ENCODE peak calls at places on chromosomes 11 and 22, in eight cellular contexts. C is esophagus squamous epithelium; V is CD8-positive, alpha-beta T cell; P is thoracic aorta; E is AG09309; Q is astrocyte; K is GM13977; Z is fibroblast of pulmonary artery. X is an unnamed sample.

GRCh38 chr22:35258144-35258988 is 1.1 kb downstream of the HMGXB4 start:
- DNase-seq in C (no peak), V (no peak), P (no peak), E (no peak), Q (peak), K (no peak), Z (peak), X (no peak)

GRCh38 chr11:103326070-103326794 is 217.0 kb downstream of the DYNC2H1 start:
- DNase-seq in C (no peak), V (no peak), P (no peak), E (peak), Q (peak), K (peak), Z (peak), X (no peak)

GRCh38 chr22:16917144-16918003 is 90.6 kb downstream of the GAB4 start:
- DNase-seq in C (no peak), V (peak), P (no peak), E (no peak), Q (no peak), K (peak), Z (peak), X (peak)

GRCh38 chr22:41862530-41863266 is 29.8 kb downstream of the SREBF2 start:
- DNase-seq in C (no peak), V (no peak), P (no peak), E (no peak), Q (peak), K (peak), Z (no peak), X (no peak)

GRCh38 chr11:130369141-130369691 is 54.5 kb upstream of the ZBTB44 start:
- DNase-seq in C (no peak), V (no peak), P (no peak), E (no peak), Q (no peak), K (no peak), Z (no peak), X (no peak)

GRCh38 chr11:14725150-14725549 is 81.5 kb downstream of the PDE3B start:
- DNase-seq in C (no peak), V (no peak), P (no peak), E (no peak), Q (no peak), K (no peak), Z (no peak), X (no peak)

GRCh38 chr11:112297248-112297866 is 36.7 kb upstream of the PLET1 start:
- DNase-seq in C (no peak), V (no peak), P (no peak), E (no peak), Q (no peak), K (no peak), Z (no peak), X (peak)

GRCh38 chr22:44685384-44686056 is 16.5 kb upstream of the PRR5 start:
- DNase-seq in C (no peak), V (peak), P (no peak), E (no peak), Q (peak), K (peak), Z (peak), X (peak)

GRCh38 chr11:61116426-61117214 is 14.3 kb downstream of the CD5 start:
- DNase-seq in C (no peak), V (no peak), P (no peak), E (no peak), Q (no peak), K (no peak), Z (no peak), X (no peak)

GRCh38 chr11:2265854-2266585 is 4.4 kb downstream of the ASCL2 start:
- DNase-seq in C (no peak), V (peak), P (no peak), E (no peak), Q (no peak), K (no peak), Z (no peak), X (no peak)

GRCh38 chr22:45323695-45324094 is 14.0 kb downstream of the FAM118A start:
- DNase-seq in C (no peak), V (no peak), P (no peak), E (no peak), Q (no peak), K (no peak), Z (no peak), X (no peak)

GRCh38 chr11:44032304-44033085 is 15.3 kb upstream of the ACCSL start:
- DNase-seq in C (no peak), V (no peak), P (peak), E (peak), Q (peak), K (no peak), Z (peak), X (no peak)

GRCh38 chr11:101034076-101034475 is 95.5 kb downstream of the PGR start:
- DNase-seq in C (no peak), V (no peak), P (no peak), E (no peak), Q (no peak), K (no peak), Z (peak), X (no peak)

GRCh38 chr11:18295316-18295715 is 26.6 kb downstream of the HPS5 start:
- DNase-seq in C (no peak), V (no peak), P (no peak), E (no peak), Q (no peak), K (no peak), Z (no peak), X (no peak)

GRCh38 chr11:18065572-18065971 is 19.5 kb upstream of the TPH1 start:
- DNase-seq in C (no peak), V (no peak), P (no peak), E (no peak), Q (no peak), K (no peak), Z (no peak), X (no peak)

GRCh38 chr11:304915-305833 is 2.4 kb upstream of the IFITM2 start:
- DNase-seq in C (no peak), V (peak), P (no peak), E (peak), Q (peak), K (peak), Z (peak), X (no peak)

GRCh38 chr22:49810363-49811013 is 17.2 kb downstream of the BRD1 start:
- DNase-seq in C (no peak), V (no peak), P (no peak), E (no peak), Q (peak), K (no peak), Z (peak), X (no peak)

GRCh38 chr22:23180893-23181762 is 819 bp downstream of the BCR start:
- DNase-seq in C (no peak), V (peak), P (no peak), E (no peak), Q (no peak), K (peak), Z (no peak), X (peak)

GRCh38 chr22:31970490-31971444 is 26.4 kb downstream of the YWHAH start:
- DNase-seq in C (no peak), V (peak), P (no peak), E (no peak), Q (no peak), K (peak), Z (peak), X (peak)

GRCh38 chr11:123374622-123374968 is 55.5 kb upstream of the GRAMD1B start:
- DNase-seq in C (no peak), V (no peak), P (no peak), E (no peak), Q (no peak), K (no peak), Z (no peak), X (no peak)

GRCh38 chr22:40383905-40384304 is 13.5 kb downstream of the SGSM3 start:
- DNase-seq in C (no peak), V (no peak), P (no peak), E (peak), Q (peak), K (no peak), Z (peak), X (no peak)
- TF ChIP-seq CTCF in C (no peak), V (no peak), P (no peak), E (no peak), Q (no peak), K (no peak), Z (no peak), X (no peak)

GRCh38 chr11:42526366-42526765 is 785.4 kb upstream of the API5 start:
- DNase-seq in C (no peak), V (no peak), P (no peak), E (no peak), Q (no peak), K (no peak), Z (no peak), X (no peak)

GRCh38 chr11:42528471-42528870 is 783.3 kb upstream of the API5 start:
- DNase-seq in C (no peak), V (no peak), P (no peak), E (no peak), Q (no peak), K (no peak), Z (no peak), X (no peak)

GRCh38 chr11:42521994-42522393 is 789.8 kb upstream of the API5 start:
- DNase-seq in C (no peak), V (no peak), P (no peak), E (no peak), Q (no peak), K (no peak), Z (peak), X (no peak)

GRCh38 chr11:42524534-42525227 is 787.1 kb upstream of the API5 start:
- DNase-seq in C (no peak), V (no peak), P (no peak), E (no peak), Q (peak), K (peak), Z (peak), X (no peak)
- TF ChIP-seq CTCF in C (no peak), V (no peak), P (peak), E (peak), Q (peak), K (peak), Z (peak), X (no peak)

GRCh38 chr11:69892237-69892985 is 73.2 kb upstream of the FGF3 start:
- DNase-seq in C (no peak), V (no peak), P (no peak), E (no peak), Q (no peak), K (no peak), Z (no peak), X (no peak)
- TF ChIP-seq CTCF in C (no peak), V (no peak), P (no peak), E (peak), Q (peak), K (no peak), Z (no peak), X (no peak)

GRCh38 chr11:62438641-62439040 is 19.8 kb downstream of the SCGB1A1 start:
- DNase-seq in C (no peak), V (no peak), P (no peak), E (no peak), Q (no peak), K (no peak), Z (no peak), X (no peak)

GRCh38 chr11:62437616-62438015 is 18.8 kb downstream of the SCGB1A1 start:
- DNase-seq in C (no peak), V (no peak), P (no peak), E (no peak), Q (no peak), K (no peak), Z (no peak), X (no peak)

GRCh38 chr11:62443390-62444201 is 24.8 kb downstream of the SCGB1A1 start:
- DNase-seq in C (no peak), V (no peak), P (no peak), E (no peak), Q (no peak), K (no peak), Z (peak), X (no peak)

GRCh38 chr11:62435741-62436485 is 17.1 kb downstream of the SCGB1A1 start:
- DNase-seq in C (no peak), V (no peak), P (no peak), E (no peak), Q (no peak), K (no peak), Z (peak), X (no peak)

DNA sequence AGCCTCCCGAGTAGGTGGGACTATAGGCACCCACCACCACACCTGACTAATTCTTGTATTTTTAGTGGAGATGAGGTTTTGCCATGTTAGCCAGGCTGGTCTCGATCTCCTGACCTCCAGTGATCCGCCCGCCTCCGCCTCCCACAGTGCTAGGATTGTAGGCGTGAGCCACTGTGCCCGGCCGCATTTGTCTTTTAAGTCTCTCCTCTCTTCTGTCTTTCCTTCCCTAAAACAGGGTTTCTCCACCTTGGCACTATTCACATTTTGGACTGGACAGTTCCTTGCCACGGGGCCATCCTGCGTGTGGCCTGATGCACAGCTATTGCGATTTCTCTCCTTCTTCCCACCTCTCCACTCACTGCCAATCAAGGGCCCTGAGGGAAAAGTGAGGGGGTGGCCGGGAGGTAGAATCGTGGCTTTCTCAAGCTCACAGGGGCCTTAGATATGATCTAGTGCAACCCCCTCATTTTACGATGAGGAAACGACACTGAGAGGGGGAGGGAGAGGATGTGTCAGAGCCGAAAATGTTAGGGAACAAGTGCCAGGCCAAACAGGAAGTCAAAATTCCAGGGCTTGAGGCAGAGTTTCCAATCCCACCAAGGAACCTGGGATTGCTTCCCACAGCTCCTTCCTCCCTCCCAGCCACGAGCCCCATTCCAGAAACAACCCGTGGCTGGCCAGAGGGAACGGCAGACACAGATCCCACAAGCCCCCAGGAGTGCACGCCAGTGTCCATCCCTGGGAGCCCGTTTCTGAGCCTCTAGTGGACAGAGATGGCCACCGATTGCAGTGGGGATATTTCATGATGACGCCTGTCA is 21.2 kb downstream of the SCGB1A1 start:
- DNase-seq in C (no peak), V (no peak), P (peak), E (no peak), Q (peak), K (no peak), Z (peak), X (no peak)
- TF ChIP-seq CTCF in C (no peak), V (no peak), P (no peak), E (peak), Q (no peak), K (no peak), Z (no peak), X (no peak)

DNA sequence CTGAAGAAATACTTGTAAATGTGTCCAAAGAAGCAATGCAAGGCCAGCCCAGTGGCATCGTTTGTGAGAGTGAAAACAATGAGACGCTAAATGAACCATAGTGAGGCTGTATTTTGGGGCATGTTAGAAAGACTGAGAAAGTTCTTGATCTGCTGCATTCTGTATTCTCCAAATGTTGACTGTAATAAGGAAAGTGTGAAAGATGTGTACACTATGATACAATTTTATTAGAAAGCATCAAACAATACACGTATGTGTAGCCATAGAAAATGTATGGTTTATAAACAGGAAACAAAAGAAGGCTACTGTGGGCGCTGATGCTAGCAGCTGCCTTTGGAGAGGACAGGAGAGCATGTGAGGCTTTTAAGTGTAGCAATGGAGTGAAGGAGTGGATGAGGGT is 233.5 kb upstream of the E2F8 start:
- DNase-seq in C (no peak), V (no peak), P (no peak), E (no peak), Q (no peak), K (no peak), Z (no peak), X (no peak)
- TF ChIP-seq CTCF in C (no peak), V (no peak), P (no peak), E (no peak), Q (no peak), K (no peak), Z (no peak), X (no peak)

DNA sequence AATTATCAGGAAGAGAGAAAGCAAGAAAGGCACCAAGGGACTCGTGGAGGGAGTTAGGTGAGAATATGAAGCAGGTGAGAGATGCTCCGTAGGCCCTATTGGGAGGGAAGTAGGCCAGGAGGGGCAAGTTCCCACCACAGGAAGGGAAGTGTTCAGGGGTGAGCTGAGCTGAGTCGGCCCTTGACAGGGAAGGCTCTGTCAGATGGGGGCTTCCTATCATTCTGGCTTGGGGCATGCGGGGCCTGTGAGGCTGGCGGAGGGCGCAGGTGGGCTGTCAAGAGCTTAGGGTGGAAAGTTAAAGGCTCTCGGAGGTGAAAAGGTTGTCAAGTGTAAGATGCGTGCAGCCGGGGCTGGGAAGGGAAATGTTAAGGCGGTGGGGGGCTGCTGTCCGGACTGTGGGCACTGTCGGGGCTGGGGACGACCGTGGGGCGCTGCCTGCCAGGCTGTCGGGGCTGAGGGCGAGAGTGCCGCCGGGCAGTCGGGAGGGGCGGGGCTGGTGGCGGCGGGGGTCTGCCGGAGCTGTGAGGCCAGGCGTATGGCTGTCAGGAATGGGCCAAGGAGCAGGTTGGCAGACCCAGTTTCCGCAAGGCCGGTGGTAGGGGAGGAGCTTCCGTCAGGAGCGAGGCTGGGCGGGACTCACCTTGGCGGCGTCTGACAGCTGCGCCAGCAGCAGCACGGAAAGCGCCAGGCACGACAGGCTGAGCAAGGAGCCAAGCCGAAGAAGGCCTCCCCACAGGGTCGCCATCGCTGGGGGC is 496 bp downstream of the TMEM9B start:
- DNase-seq in C (peak), V (peak), P (peak), E (no peak), Q (peak), K (peak), Z (peak), X (peak)
- TF ChIP-seq CTCF in C (no peak), V (no peak), P (no peak), E (no peak), Q (no peak), K (no peak), Z (no peak), X (no peak)